ENCODE peak calls at places on chromosomes 5 and 9, in ten cellular contexts. R, T, D, X, N, U, E, J, H and F are unnamed samples.
A peak's percentile ranks its signal among the peaks of the same experiment; 100 is the strongest.

GRCh38 chr5:132428811-132429440 is 59.4 kb downstream of the SLC22A5 start:
- DNase-seq in T (no peak), D (no peak), J (no peak), N (peak; percentile 87), X (no peak), U (no peak), H (peak; percentile 63), E (no peak), R (no peak), F (peak; percentile 78)

GRCh38 chr5:28313543-28314334 is 1275.4 kb upstream of the CDH9 start:
- DNase-seq in J (no peak), R (no peak), N (no peak), E (no peak), X (no peak), U (no peak), D (no peak), H (peak; percentile 32), T (no peak), F (peak; percentile 21)

GRCh38 chr5:62572918-62573514 is 5.6 kb upstream of the LRRC70 start:
- DNase-seq in X (no peak), D (no peak), E (no peak), T (no peak), H (no peak), R (no peak), J (no peak), U (no peak), N (peak; percentile 7), F (no peak)

GRCh38 chr5:15425802-15426201 is 74.2 kb upstream of the FBXL7 start:
- DNase-seq in N (no peak), J (no peak), E (no peak), U (no peak), R (no peak), H (peak; percentile 40), X (no peak), T (no peak), D (no peak), F (no peak)

GRCh38 chr5:68194405-68194804 is 21.2 kb upstream of the PIK3R1 start:
- DNase-seq in T (no peak), E (no peak), X (no peak), D (no peak), H (no peak), U (no peak), N (no peak), R (no peak), J (no peak), F (no peak)

GRCh38 chr5:1047332-1047965 is 38.8 kb downstream of the NKD2 start:
- DNase-seq in R (no peak), U (no peak), D (no peak), X (no peak), N (no peak), T (no peak), J (no peak), E (no peak), H (no peak), F (no peak)

GRCh38 chr5:107831612-107832395 is 161.1 kb upstream of the EFNA5 start:
- DNase-seq in N (peak; percentile 85), X (no peak), H (no peak), E (peak; percentile 70), J (no peak), U (no peak), T (no peak), D (no peak), R (no peak), F (no peak)

GRCh38 chr5:92868442-92868841 is 712.6 kb downstream of the NR2F1-AS1 start:
- DNase-seq in U (no peak), D (no peak), R (no peak), N (no peak), X (no peak), E (no peak), H (no peak), J (no peak), T (no peak), F (no peak)

GRCh38 chr9:19666575-19666974 is 122.3 kb downstream of the SLC24A2 start:
- DNase-seq in N (no peak), R (no peak), H (no peak), J (no peak), X (no peak), D (no peak), E (no peak), U (no peak), T (no peak), F (no peak)

GRCh38 chr9:137172907-137173794 is 1.3 kb upstream of the TMEM210 start:
- DNase-seq in E (no peak), R (no peak), T (no peak), U (no peak), H (no peak), J (no peak), X (no peak), N (no peak), D (no peak), F (no peak)

GRCh38 chr9:91423785-91424402 is at the start of gene NFIL3:
- DNase-seq in D (peak; percentile 87), X (no peak), H (peak; percentile 90), R (peak; percentile 80), T (peak; percentile 91), N (peak; percentile 78), U (peak; percentile 57), E (peak; percentile 80), J (peak; percentile 68), F (peak; percentile 59)

GRCh38 chr9:126620478-126620877 is 6.8 kb downstream of the LMX1B start:
- DNase-seq in T (no peak), X (no peak), U (no peak), J (no peak), R (no peak), D (no peak), E (no peak), N (no peak), H (no peak), F (no peak)

GRCh38 chr5:139688712-139689413 is 40.7 kb downstream of the CXXC5 start:
- DNase-seq in U (no peak), J (no peak), T (no peak), X (no peak), N (no peak), H (no peak), R (no peak), E (no peak), D (no peak), F (no peak)

GRCh38 chr5:71693828-71694427 is 25.1 kb upstream of the CARTPT start:
- DNase-seq in D (no peak), R (no peak), E (no peak), U (no peak), N (no peak), J (no peak), H (peak; percentile 10), T (no peak), X (no peak), F (no peak)

GRCh38 chr9:113310538-113310937 is 7.4 kb upstream of the RNF183 start:
- DNase-seq in R (no peak), J (no peak), T (no peak), X (no peak), H (peak; percentile 12), N (no peak), D (peak; percentile 43), E (no peak), U (no peak), F (no peak)